ENCODE peak calls at places on chromosomes 13 and 19, in four cellular contexts. J is IMR-90, O is H1, C is H9. W is an unnamed sample.

GRCh38 chr13:80591978-80592377 is 251.1 kb upstream of the SPRY2 start:
- DNase-seq in O (no peak), J (no peak), C (no peak), W (no peak)

GRCh38 chr19:13804830-13805683 is 9.8 kb downstream of the ZSWIM4 start:
- DNase-seq in C (peak), J (no peak), O (peak), W (peak)

GRCh38 chr19:49997709-49998108 is 27.5 kb downstream of the VRK3 start:
- DNase-seq in J (peak), O (peak), C (peak), W (peak)

GRCh38 chr13:44331912-44332840 is 41.4 kb upstream of the SERP2 start:
- DNase-seq in C (no peak), O (no peak), J (peak), W (no peak)

GRCh38 chr19:34838248-34838647 is 65.2 kb upstream of the ZNF599 start:
- DNase-seq in O (no peak), J (no peak), C (no peak), W (peak)

GRCh38 chr19:5536337-5536894 is 31.3 kb downstream of the TINCR start:
- DNase-seq in O (peak), C (peak), J (peak), W (peak)

GRCh38 chr19:2624537-2625091 is 77.9 kb downstream of the GNG7 start:
- DNase-seq in J (no peak), C (peak), O (peak), W (peak)

GRCh38 chr13:21638319-21639282 is 32.3 kb upstream of the FGF9 start:
- DNase-seq in C (no peak), O (peak), J (peak), W (peak)

GRCh38 chr19:53041366-53041765 is 3.2 kb upstream of the ERVV-2 start:
- DNase-seq in J (no peak), C (no peak), O (no peak), W (no peak)

GRCh38 chr19:13764821-13765394 is 586 bp downstream of the MRI1 start:
- DNase-seq in C (no peak), J (no peak), O (peak), W (no peak)

GRCh38 chr19:22422220-22422619 is at the start of gene ZNF98:
- DNase-seq in J (no peak), O (no peak), C (no peak), W (no peak)

GRCh38 chr13:98482476-98483444 is 94.1 kb downstream of the STK24 start:
- DNase-seq in C (no peak), O (no peak), J (peak), W (peak)

GRCh38 chr13:80132741-80133601 is 208.0 kb downstream of the SPRY2 start:
- DNase-seq in O (no peak), J (peak), C (no peak), W (peak)

GRCh38 chr19:46840157-46840942 is 10.3 kb downstream of the AP2S1 start:
- DNase-seq in J (peak), C (peak), O (peak), W (peak)

GRCh38 chr19:4910594-4911273 is 1.4 kb downstream of the UHRF1 start:
- DNase-seq in O (no peak), J (peak), C (no peak), W (peak)

GRCh38 chr13:51315658-51316057 is 23.8 kb upstream of the SERPINE3 start:
- DNase-seq in O (no peak), J (no peak), C (no peak), W (no peak)

GRCh38 chr13:105956891-105957290 is 578.6 kb downstream of the EFNB2 start:
- DNase-seq in C (no peak), J (no peak), O (no peak), W (no peak)

GRCh38 chr19:53810891-53811290 is 13.2 kb downstream of the NLRP12 start:
- DNase-seq in J (no peak), O (no peak), C (no peak), W (no peak)

GRCh38 chr13:19606152-19606551 is 27.3 kb upstream of the MPHOSPH8 start:
- DNase-seq in C (no peak), J (peak), O (no peak), W (no peak)

GRCh38 chr13:44732503-44733098 is 156.5 kb upstream of the TSC22D1 start:
- DNase-seq in O (no peak), J (no peak), C (no peak), W (peak)

GRCh38 chr13:98944336-98944735 is 33.5 kb downstream of the DOCK9 start:
- DNase-seq in C (no peak), O (no peak), J (no peak), W (no peak)

DNA sequence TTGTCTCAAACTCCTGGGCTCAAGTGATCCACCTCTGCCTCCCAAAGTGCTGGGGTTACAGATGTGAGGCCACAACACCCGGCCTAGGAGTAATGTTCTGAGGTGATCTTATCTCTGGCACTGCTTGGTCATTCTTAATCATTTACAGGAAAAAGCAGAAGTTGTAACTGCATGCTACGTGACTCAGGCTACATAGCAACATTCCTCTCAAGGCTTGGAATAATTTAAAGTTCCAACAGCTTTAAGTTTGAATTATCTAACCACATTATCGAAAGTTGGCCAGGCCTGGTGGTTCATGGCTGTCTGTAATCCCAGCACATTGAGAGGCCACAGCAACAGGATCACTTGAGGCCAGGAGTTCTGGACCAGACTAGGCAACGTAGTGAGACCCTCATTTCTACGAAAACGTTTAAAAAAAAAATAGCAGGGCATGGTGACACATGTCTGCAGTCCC is 3.9 kb upstream of the B9D2 start:
- DNase-seq in O (no peak), C (no peak), J (peak), W (no peak)
- H4K5ac ChIP-seq in O (no peak), C (no peak), J (peak), W (no peak)

DNA sequence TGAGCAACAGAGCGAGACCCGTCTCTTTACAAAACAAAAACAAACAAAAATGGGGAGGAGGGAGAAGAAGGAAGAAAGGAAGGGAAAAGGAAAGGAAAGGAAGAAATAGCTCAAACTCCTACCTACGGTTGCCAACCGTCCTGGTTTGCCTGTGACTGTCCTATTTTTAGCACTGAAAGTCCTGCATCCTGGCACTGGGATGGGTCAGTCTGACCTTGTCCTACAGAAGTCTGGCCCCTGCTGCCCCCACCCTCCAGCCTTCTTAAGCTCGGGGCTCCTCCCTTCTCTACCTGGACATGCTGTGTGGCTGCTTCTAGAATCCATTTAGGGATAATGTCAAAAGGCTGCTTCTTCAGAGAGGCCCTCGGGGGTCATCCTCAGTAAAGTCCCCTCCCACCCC is 1.2 kb upstream of the STXBP2 start:
- DNase-seq in C (no peak), J (no peak), O (no peak), W (no peak)
- H4K5ac ChIP-seq in C (no peak), J (no peak), O (no peak), W (no peak)

GRCh38 chr19:38736036-38736412 is 8.2 kb downstream of the CAPN12 start:
- DNase-seq in C (peak), O (peak), J (no peak), W (peak)
- H4K5ac ChIP-seq in C (no peak), O (no peak), J (peak), W (no peak)

GRCh38 chr13:112000888-112001287 is 66.1 kb upstream of the SOX1 start:
- DNase-seq in C (no peak), J (no peak), O (no peak), W (no peak)
- H4K5ac ChIP-seq in C (no peak), J (no peak), O (no peak), W (no peak)

DNA sequence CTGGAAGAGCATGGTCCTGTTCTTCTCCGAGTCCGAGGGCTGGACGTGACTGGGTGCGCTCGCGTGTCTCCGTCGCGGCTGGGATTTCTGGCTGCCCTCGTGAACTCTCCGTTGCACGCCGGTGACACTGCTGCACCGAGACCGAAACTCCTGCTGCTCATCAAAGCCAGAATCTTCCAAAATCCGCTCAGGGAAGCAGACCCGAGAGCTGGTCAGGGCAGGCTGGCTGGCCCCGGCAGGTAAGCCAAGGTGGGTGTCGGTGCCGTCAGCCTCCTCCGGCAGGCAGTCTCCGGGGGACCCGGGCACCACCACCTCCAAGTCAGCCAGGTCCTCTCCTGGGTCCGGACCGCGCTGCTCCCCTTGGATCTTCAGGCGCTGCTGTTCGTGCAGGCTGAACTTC is 119.9 kb downstream of the TBC1D4 start:
- DNase-seq in J (no peak), O (no peak), C (no peak), W (no peak)
- H4K5ac ChIP-seq in J (no peak), O (no peak), C (no peak), W (no peak)

W was measured in mesendoderm.